ENCODE peak calls at places on chromosome 7, in ten cellular contexts. D is NCI-H69; A is stimulated activated CD4-positive, alpha-beta T cell treated with anti-CD3 and anti-CD28 coated beads, Interleukin-1b, Interleukin-23, amount 100 ng/mL, for 4 hours; S is thyroid gland; P is naive thymus-derived CD8-positive, alpha-beta T cell; O is SW 1271; G is NCI-H1092 treated with DMSO at 0.1 percent for 48 hours; Y is Peyer's patch; W is COR-L47; B is NCI-H1436. U is an unnamed sample.

GRCh38 chr7:116162236-116162635 is 48.1 kb upstream of the TES start:
- DNase-seq in O (no peak), S (no peak), W (no peak), D (no peak), G (no peak), Y (no peak), A (no peak), B (no peak), P (no peak), U (no peak)

GRCh38 chr7:91230100-91230499 is 34.1 kb upstream of the FZD1 start:
- DNase-seq in O (no peak), D (peak), A (no peak), S (no peak), W (no peak), B (no peak), G (no peak), Y (no peak), P (no peak), U (no peak)

GRCh38 chr7:157692156-157693011 is 355.6 kb downstream of the DNAJB6 start:
- DNase-seq in S (no peak), O (no peak), P (no peak), A (no peak), B (no peak), W (no peak), Y (peak), G (peak), D (no peak), U (no peak)

GRCh38 chr7:90212149-90212495 is 582 bp downstream of the STEAP2 start:
- DNase-seq in B (no peak), Y (no peak), O (no peak), A (no peak), G (no peak), W (no peak), S (no peak), D (no peak), P (no peak), U (no peak)

GRCh38 chr7:117145952-117146475 is 176.8 kb downstream of the WNT2 start:
- DNase-seq in O (no peak), B (no peak), P (no peak), W (no peak), D (no peak), A (no peak), Y (no peak), S (no peak), G (no peak), U (no peak)

GRCh38 chr7:45978731-45979211 is 57.7 kb upstream of the IGFBP3 start:
- DNase-seq in G (no peak), O (no peak), D (no peak), W (no peak), Y (no peak), S (peak), B (no peak), P (no peak), A (no peak), U (no peak)

GRCh38 chr7:72336382-72336886 is 75.7 kb downstream of the CALN1 start:
- DNase-seq in W (no peak), Y (no peak), A (no peak), G (no peak), B (no peak), P (no peak), O (no peak), S (no peak), D (peak), U (no peak)

GRCh38 chr7:47757946-47758371 is 176.0 kb upstream of the TNS3 start:
- DNase-seq in W (no peak), S (peak), G (no peak), A (no peak), O (no peak), P (no peak), Y (no peak), D (no peak), B (no peak), U (peak)

GRCh38 chr7:40714338-40715052 is 579.7 kb downstream of the SUGCT start:
- DNase-seq in Y (no peak), P (no peak), O (no peak), A (no peak), B (no peak), W (no peak), G (no peak), S (no peak), D (no peak), U (no peak)

GRCh38 chr7:66847879-66848810 is 72.9 kb upstream of the TMEM248 start:
- DNase-seq in O (no peak), G (no peak), D (peak), S (no peak), B (no peak), A (no peak), W (no peak), Y (no peak), P (no peak), U (no peak)

GRCh38 chr7:66213637-66214036 is 8.5 kb downstream of the TPST1 start:
- DNase-seq in B (no peak), A (no peak), D (no peak), Y (no peak), G (no peak), P (no peak), W (no peak), O (no peak), S (no peak), U (no peak)

GRCh38 chr7:45873355-45873754 is 473 bp upstream of the CCDC201 start:
- DNase-seq in G (no peak), O (no peak), B (no peak), D (peak), W (peak), A (no peak), P (no peak), Y (no peak), S (no peak), U (no peak)

GRCh38 chr7:100676501-100677306 is 3.2 kb downstream of the GNB2 start:
- DNase-seq in P (no peak), O (no peak), G (no peak), A (no peak), Y (peak), B (no peak), S (no peak), W (no peak), D (no peak), U (no peak)

GRCh38 chr7:28729276-28729675 is 228.9 kb downstream of the TRIL start:
- DNase-seq in O (no peak), D (peak), B (no peak), G (peak), A (no peak), P (no peak), S (no peak), Y (no peak), W (peak), U (no peak)

GRCh38 chr7:103037476-103037822 is 37.1 kb downstream of the FBXL13 start:
- DNase-seq in O (no peak), W (no peak), Y (no peak), S (no peak), B (no peak), P (no peak), A (no peak), D (peak), G (no peak), U (no peak)

GRCh38 chr7:7323352-7323751 is 141.0 kb downstream of the C1GALT1 start:
- DNase-seq in B (no peak), D (no peak), P (no peak), Y (no peak), A (no peak), G (peak), W (no peak), O (no peak), S (peak), U (no peak)

GRCh38 chr7:84524714-84525694 is 330.4 kb upstream of the SEMA3A start:
- DNase-seq in W (no peak), D (no peak), S (no peak), O (peak), P (no peak), A (no peak), Y (no peak), B (no peak), G (no peak), U (no peak)

GRCh38 chr7:108358553-108358952 is 97.7 kb downstream of the NRCAM start:
- DNase-seq in A (no peak), O (no peak), Y (no peak), S (no peak), W (peak), D (peak), P (no peak), B (peak), G (peak), U (peak)

GRCh38 chr7:32809871-32810270 is 81.7 kb downstream of the KBTBD2 start:
- DNase-seq in Y (no peak), D (no peak), O (no peak), G (no peak), S (no peak), P (no peak), B (no peak), W (no peak), A (no peak), U (no peak)

GRCh38 chr7:23713285-23714235 is 3.5 kb downstream of the STK31 start:
- DNase-seq in P (no peak), Y (no peak), B (no peak), D (no peak), W (no peak), O (peak), A (no peak), S (no peak), G (no peak), U (no peak)

GRCh38 chr7:36400023-36400422 is 10.4 kb downstream of the ANLN start:
- DNase-seq in S (no peak), G (no peak), B (no peak), Y (no peak), O (no peak), D (no peak), P (no peak), W (no peak), A (no peak), U (no peak)

GRCh38 chr7:23598321-23598720 is 1.1 kb downstream of the CCDC126 start:
- DNase-seq in G (no peak), P (no peak), D (peak), A (no peak), B (no peak), Y (no peak), W (no peak), S (peak), O (no peak), U (no peak)

GRCh38 chr7:135441791-135442190 is 68.1 kb downstream of the CNOT4 start:
- DNase-seq in A (no peak), P (no peak), G (no peak), W (no peak), D (peak), S (no peak), O (peak), B (no peak), Y (no peak), U (no peak)

GRCh38 chr7:139989366-139990141 is 73.2 kb downstream of the PARP12 start:
- DNase-seq in B (no peak), O (no peak), Y (no peak), G (no peak), S (no peak), W (no peak), D (no peak), P (no peak), A (no peak), U (no peak)

GRCh38 chr7:154480817-154481216 is 428.6 kb downstream of the DPP6 start:
- DNase-seq in B (no peak), Y (no peak), P (no peak), G (peak), W (peak), O (no peak), S (no peak), A (no peak), D (no peak), U (no peak)

GRCh38 chr7:157903296-157903695 is 566.5 kb downstream of the DNAJB6 start:
- DNase-seq in W (no peak), B (no peak), O (no peak), G (no peak), D (no peak), A (no peak), P (no peak), Y (no peak), S (no peak), U (no peak)

GRCh38 chr7:156608176-156608478 is 32.4 kb upstream of the RNF32 start:
- DNase-seq in W (no peak), D (no peak), O (no peak), G (no peak), Y (no peak), P (no peak), A (no peak), B (no peak), S (no peak), U (no peak)

GRCh38 chr7:128859232-128860157 is 3.2 kb upstream of the ATP6V1F start:
- DNase-seq in S (peak), G (no peak), Y (no peak), B (no peak), D (peak), P (no peak), A (no peak), W (no peak), O (no peak), U (no peak)

GRCh38 chr7:151085691-151086620 is at the start of gene AGAP3:
- DNase-seq in Y (peak), O (peak), G (peak), A (peak), S (peak), B (peak), P (peak), D (peak), W (peak), U (peak)

GRCh38 chr7:115678049-115678982 is 352.2 kb downstream of the TFEC start:
- DNase-seq in P (no peak), D (peak), Y (no peak), A (no peak), G (peak), O (no peak), S (no peak), W (no peak), B (no peak), U (peak)

GRCh38 chr7:138243430-138243829 is 167.2 kb downstream of the AKR1D1 start:
- DNase-seq in Y (no peak), W (peak), A (no peak), O (no peak), G (peak), D (peak), P (no peak), S (no peak), B (no peak), U (peak)

U was measured in body of pancreas.